ENCODE peak calls at places on chromosomes 11 and 22, in ten cellular contexts. V is Panc1, E is A549, I is brain microvascular endothelial cell, P is SK-N-SH, G is left ventricle myocardium inferior, H is mesenchymal stem cell, X is GM06990, B is AG04450, W is K562. J is an unnamed sample.

GRCh38 chr22:30267382-30268302 is 991 bp upstream of the OSM start:
- DNase-seq in V (no peak), E (no peak), I (no peak), P (no peak), G (no peak), H (no peak), X (no peak), B (no peak), W (no peak), J (no peak)

GRCh38 chr11:45335434-45335833 is 49.3 kb upstream of the SYT13 start:
- DNase-seq in V (no peak), E (no peak), I (no peak), P (no peak), G (no peak), H (no peak), X (no peak), B (no peak), W (no peak), J (no peak)

GRCh38 chr11:8477151-8477550 is 116.9 kb downstream of the STK33 start:
- DNase-seq in V (no peak), E (no peak), I (no peak), P (no peak), G (no peak), H (no peak), X (no peak), B (no peak), W (no peak), J (no peak)

GRCh38 chr11:27868226-27868625 is 168.0 kb upstream of the BDNF start:
- DNase-seq in V (no peak), E (no peak), I (no peak), P (no peak), G (no peak), H (no peak), X (no peak), B (no peak), W (no peak), J (no peak)

GRCh38 chr11:57604289-57605010 is 7.0 kb downstream of the SERPING1 start:
- DNase-seq in V (no peak), E (no peak), I (no peak), P (no peak), G (no peak), H (no peak), X (no peak), B (no peak), W (no peak), J (no peak)

GRCh38 chr22:32650553-32651345 is 150.8 kb upstream of the TIMP3 start:
- DNase-seq in V (no peak), E (no peak), I (peak; percentile 24), P (no peak), G (no peak), H (peak; percentile 80), X (no peak), B (no peak), W (peak; percentile 18), J (no peak)

GRCh38 chr11:126337472-126338241 is 17.8 kb upstream of the ST3GAL4 start:
- DNase-seq in V (no peak), E (no peak), I (no peak), P (no peak), G (no peak), H (no peak), X (no peak), B (no peak), W (no peak), J (no peak)

GRCh38 chr22:47053865-47054185 is 291.4 kb downstream of the TBC1D22A start:
- DNase-seq in V (no peak), E (no peak), I (peak; percentile 61), P (no peak), G (no peak), H (peak; percentile 84), X (no peak), B (peak; percentile 3), W (no peak), J (no peak)

GRCh38 chr22:31917227-31917921 is 27.0 kb upstream of the YWHAH start:
- DNase-seq in V (no peak), E (no peak), I (no peak), P (no peak), G (no peak), H (no peak), X (peak; percentile 54), B (no peak), W (no peak), J (no peak)

DNA sequence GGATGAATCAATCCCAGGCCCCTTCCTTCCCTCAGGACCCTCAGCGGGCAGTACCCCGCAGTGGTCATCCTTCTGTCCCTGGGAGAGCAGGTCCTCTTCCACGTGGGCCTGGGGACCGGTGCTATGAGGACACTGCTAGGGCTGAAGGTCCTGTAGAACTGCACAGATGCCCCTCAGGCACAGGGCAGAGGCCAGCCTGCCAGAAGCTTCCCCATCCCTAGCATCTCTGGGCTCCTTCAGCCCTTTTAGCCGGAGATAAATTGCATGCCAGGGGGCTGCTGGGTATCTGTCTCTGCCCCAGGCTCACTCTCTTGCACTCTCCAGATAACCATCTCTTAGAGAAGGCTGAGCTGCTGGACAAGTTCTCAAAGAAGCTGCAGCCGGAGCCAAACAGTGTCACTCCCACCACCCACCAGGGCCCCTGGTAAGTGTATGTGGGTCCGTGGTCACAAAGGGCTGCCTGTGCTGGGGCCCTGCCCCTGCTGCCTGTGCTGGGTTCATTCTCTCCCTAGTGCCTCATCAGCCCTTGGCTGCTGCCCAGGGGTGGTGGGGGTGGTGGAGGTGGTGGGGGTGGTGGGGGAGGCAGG is 2.3 kb downstream of the ATG16L2 start:
- DNase-seq in V (no peak), E (no peak), I (no peak), P (peak; percentile 63), G (no peak), H (no peak), X (no peak), B (no peak), W (no peak), J (no peak)
- H3K4me3 ChIP-seq in V (no peak overlapping the region), E (no peak overlapping the region), I (no peak overlapping the region), P (no peak overlapping the region), G (peak overlapping the region; percentile 88), H (no peak overlapping the region), X (peak overlapping the region; percentile 96), B (no peak overlapping the region), W (no peak overlapping the region), J (no peak overlapping the region)

DNA sequence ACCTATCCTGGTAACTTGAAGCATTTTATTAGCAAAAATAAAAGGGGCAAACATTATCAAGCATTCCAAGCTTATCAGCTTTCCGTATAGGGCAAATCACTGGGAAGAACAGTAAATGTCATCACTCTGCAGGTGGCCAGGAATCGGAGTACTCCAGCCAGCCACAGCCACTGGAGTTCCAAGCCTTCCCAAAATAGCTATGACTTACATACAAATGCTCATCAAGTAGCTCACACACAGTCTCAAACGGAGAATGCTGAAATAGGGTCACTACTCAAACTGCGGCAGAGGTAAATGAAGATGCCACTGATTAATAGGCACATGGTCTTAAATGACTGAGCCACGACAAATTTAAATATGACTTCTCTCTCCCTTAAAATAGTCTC is 2.1 kb downstream of the USP28 start:
- DNase-seq in V (no peak), E (no peak), I (peak; percentile 58), P (no peak), G (peak; percentile 42), H (peak; percentile 32), X (no peak), B (no peak), W (no peak), J (no peak)
- H3K4me3 ChIP-seq in V (peak overlapping the region; percentile 3), E (no peak overlapping the region), I (no peak overlapping the region), P (no peak overlapping the region), G (peak overlapping the region; percentile 90), H (peak overlapping the region; percentile 49), X (no peak overlapping the region), B (no peak overlapping the region), W (no peak overlapping the region), J (no peak overlapping the region)

DNA sequence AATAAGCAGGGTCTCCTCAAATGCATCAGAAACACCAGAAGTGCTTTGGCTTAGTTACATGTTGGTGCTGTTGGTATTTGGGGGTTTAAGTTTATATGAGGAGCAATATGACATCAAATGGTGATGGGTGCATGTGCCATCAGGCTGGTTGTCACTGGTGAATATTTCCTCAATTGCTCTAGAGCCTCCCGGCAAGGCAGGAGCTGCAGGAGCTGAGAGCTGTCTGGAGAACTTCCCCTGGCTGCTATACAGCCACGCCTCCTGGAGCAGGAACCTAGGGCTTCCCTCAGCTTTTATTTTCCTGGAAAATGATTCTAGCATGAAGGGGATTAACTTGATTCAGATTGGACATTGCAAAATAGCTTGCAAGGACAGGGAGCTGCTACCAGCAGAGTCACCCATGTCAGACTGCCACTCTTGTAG is 15.8 kb downstream of the IGLL5 start:
- DNase-seq in V (no peak), E (no peak), I (no peak), P (no peak), G (no peak), H (no peak), X (no peak), B (no peak), W (peak; percentile 53), J (no peak)
- H3K4me3 ChIP-seq in V (no peak overlapping the region), E (no peak overlapping the region), I (no peak overlapping the region), P (no peak overlapping the region), G (no peak overlapping the region), H (no peak overlapping the region), X (no peak overlapping the region), B (no peak overlapping the region), W (no peak overlapping the region), J (no peak overlapping the region)

GRCh38 chr11:43996318-43996717 is 51.5 kb upstream of the ACCSL start:
- DNase-seq in V (no peak), E (no peak), I (no peak), P (no peak), G (no peak), H (no peak), X (no peak), B (no peak), W (no peak), J (no peak)

GRCh38 chr11:43992834-43993637 is 50.6 kb downstream of the C11orf96 start:
- DNase-seq in V (no peak), E (no peak), I (no peak), P (no peak), G (peak; percentile 56), H (peak; percentile 38), X (no peak), B (no peak), W (no peak), J (no peak)

GRCh38 chr11:43998308-43998707 is 49.5 kb upstream of the ACCSL start:
- DNase-seq in V (no peak), E (no peak), I (no peak), P (no peak), G (no peak), H (no peak), X (no peak), B (no peak), W (no peak), J (no peak)

GRCh38 chr11:44000731-44001130 is 47.0 kb upstream of the ACCSL start:
- DNase-seq in V (no peak), E (no peak), I (no peak), P (no peak), G (no peak), H (no peak), X (no peak), B (no peak), W (no peak), J (no peak)

DNA sequence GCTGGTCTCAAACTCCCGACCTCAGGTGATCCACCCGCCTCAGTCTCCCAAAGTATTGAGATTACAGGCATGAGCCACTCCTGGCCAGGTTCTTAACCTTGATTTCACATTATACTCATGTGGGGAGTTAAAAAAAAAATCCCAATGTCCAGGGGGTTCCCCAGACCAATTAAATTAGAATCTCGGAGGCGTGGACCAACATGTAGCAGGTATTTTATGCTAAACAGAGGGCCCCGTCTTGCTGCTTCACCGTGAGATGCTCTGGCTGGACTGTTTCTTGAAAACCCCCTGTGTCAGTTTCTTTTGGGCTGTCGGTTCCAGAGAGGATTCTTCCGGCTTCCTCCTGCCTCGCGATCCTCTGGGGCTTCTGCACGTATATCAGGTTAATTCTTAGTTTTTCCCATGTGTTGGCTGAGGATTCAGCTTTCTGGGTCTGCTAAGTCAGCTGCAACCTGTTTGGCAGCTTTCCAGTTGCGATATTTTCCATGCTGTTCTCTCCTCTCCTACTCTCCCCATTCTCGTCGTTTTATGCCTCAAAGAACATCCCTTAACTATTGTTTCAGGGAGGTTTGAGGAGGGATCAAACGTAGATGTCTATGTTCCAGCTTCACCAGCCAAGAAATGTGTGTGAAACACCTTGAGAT is 50.6 kb upstream of the ACCSL start:
- DNase-seq in V (no peak), E (no peak), I (no peak), P (no peak), G (no peak), H (no peak), X (no peak), B (no peak), W (no peak), J (no peak)
- H3K4me3 ChIP-seq in V (no peak overlapping the region), E (no peak overlapping the region), I (no peak overlapping the region), P (no peak overlapping the region), G (no peak overlapping the region), H (no peak overlapping the region), X (no peak overlapping the region), B (no peak overlapping the region), W (no peak overlapping the region), J (no peak overlapping the region)

J was measured in keratinocyte.